ENCODE peak calls at places on chromosomes 7 and 10, in seven cellular contexts. I is HS-27A, Y is upper lobe of left lung, A is NCI-H1092, R is RPMI7951, S is NCI-H82, B is pulmonary artery endothelial cell. Z is an unnamed sample.

GRCh38 chr10:13439313-13439712 is 89.5 kb downstream of the BEND7 start:
- DNase-seq in A (no peak), Y (no peak), S (no peak), R (no peak), I (no peak), B (no peak), Z (no peak)

GRCh38 chr7:158445421-158446175 is 142.0 kb downstream of the PTPRN2 start:
- DNase-seq in R (no peak), S (no peak), Y (peak), I (no peak), B (no peak), A (no peak), Z (no peak)

GRCh38 chr10:131638049-131638448 is 262.8 kb upstream of the PPP2R2D start:
- DNase-seq in S (no peak), R (no peak), Y (no peak), I (no peak), A (no peak), B (no peak), Z (no peak)

GRCh38 chr10:132696204-132696603 is 89.7 kb downstream of the NKX6-2 start:
- DNase-seq in R (no peak), Y (no peak), B (no peak), I (no peak), S (no peak), A (no peak), Z (no peak)

GRCh38 chr10:44386546-44387052 is 1.7 kb upstream of the CXCL12 start:
- DNase-seq in I (no peak), B (peak), R (peak), A (no peak), Y (peak), S (peak), Z (peak)

GRCh38 chr7:93719546-93719945 is 145.0 kb upstream of the CALCR start:
- DNase-seq in A (no peak), Y (no peak), I (peak), R (peak), B (no peak), S (no peak), Z (no peak)

GRCh38 chr7:30548762-30549344 is 44.2 kb upstream of the GGCT start:
- DNase-seq in I (peak), A (peak), S (peak), R (peak), Y (no peak), B (no peak), Z (peak)

GRCh38 chr7:39357648-39358047 is 208.6 kb upstream of the YAE1 start:
- DNase-seq in A (no peak), S (peak), B (no peak), Y (no peak), R (no peak), I (no peak), Z (no peak)

GRCh38 chr7:22142593-22142992 is 196.9 kb upstream of the CDCA7L start:
- DNase-seq in R (no peak), A (no peak), B (no peak), I (no peak), S (no peak), Y (no peak), Z (no peak)

GRCh38 chr7:120168066-120168465 is 104.9 kb upstream of the KCND2 start:
- DNase-seq in Y (no peak), R (peak), B (no peak), S (no peak), A (no peak), I (no peak), Z (no peak)

GRCh38 chr10:66550351-66550750 is 375.5 kb upstream of the LRRTM3 start:
- DNase-seq in R (no peak), B (no peak), Y (no peak), I (no peak), A (no peak), S (peak), Z (no peak)

GRCh38 chr10:31346953-31347352 is 27.9 kb downstream of the ZEB1 start:
- DNase-seq in I (no peak), Y (no peak), S (no peak), A (no peak), R (no peak), B (no peak), Z (no peak)

GRCh38 chr7:71835056-71835455 is 577.1 kb downstream of the CALN1 start:
- DNase-seq in R (no peak), Y (no peak), S (peak), I (no peak), A (no peak), B (no peak), Z (no peak)

GRCh38 chr7:140810385-140810784 is 113.9 kb downstream of the NDUFB2 start:
- DNase-seq in I (no peak), R (no peak), Y (no peak), B (no peak), A (no peak), S (no peak), Z (no peak)

GRCh38 chr7:132187391-132187790 is 388.9 kb downstream of the PLXNA4 start:
- DNase-seq in I (no peak), B (no peak), R (no peak), S (no peak), A (no peak), Y (no peak), Z (no peak)

GRCh38 chr10:86693721-86694369 is 25.5 kb downstream of the LDB3 start:
- DNase-seq in S (peak), A (no peak), I (no peak), B (no peak), R (peak), Y (no peak), Z (no peak)

GRCh38 chr7:134140889-134141867 is 14.0 kb downstream of the LRGUK start:
- DNase-seq in R (peak), I (peak), A (peak), Y (no peak), S (peak), B (no peak), Z (peak)

GRCh38 chr10:72597897-72598296 is 28.0 kb downstream of the MICU1 start:
- DNase-seq in S (no peak), Y (no peak), B (no peak), A (no peak), R (no peak), I (no peak), Z (no peak)

GRCh38 chr7:44372560-44373417 is 47.4 kb upstream of the CAMK2B start:
- DNase-seq in S (no peak), R (no peak), I (no peak), A (no peak), B (no peak), Y (no peak), Z (no peak)

GRCh38 chr10:49243139-49243538 is 54.9 kb upstream of the TMEM273 start:
- DNase-seq in S (no peak), R (no peak), Y (no peak), B (no peak), I (no peak), A (no peak), Z (no peak)

GRCh38 chr10:75774780-75775490 is 343.5 kb downstream of the LRMDA start:
- DNase-seq in S (no peak), I (no peak), Y (no peak), B (no peak), R (peak), A (no peak), Z (no peak)

GRCh38 chr10:28678687-28679457 is 1.6 kb downstream of the BAMBI start:
- DNase-seq in R (peak), S (peak), I (no peak), A (no peak), B (no peak), Y (no peak), Z (no peak)

Z was measured in progenitor cell of endocrine pancreas.